ENCODE peak calls at places on chromosomes 2 and 18, in six cellular contexts. K is AG10803, L is T-cell, U is C1 segment of cervical spinal cord, Q is HEK293T, W is GM23338. G is an unnamed sample.

GRCh38 chr2:145744541-145745386 is 1224.8 kb upstream of the ZEB2 start:
- DNase-seq in U (no peak), W (no peak), K (peak; percentile 88), Q (no peak), L (no peak), G (no peak)

GRCh38 chr2:51028829-51029228 is 3.1 kb downstream of the NRXN1 start:
- DNase-seq in K (no peak), W (peak; percentile 20), Q (no peak), U (no peak), L (no peak), G (peak; percentile 16)

GRCh38 chr2:101479328-101479727 is 4.4 kb upstream of the RFX8 start:
- DNase-seq in L (no peak), K (peak; percentile 12), Q (no peak), W (peak; percentile 60), U (no peak), G (no peak)

GRCh38 chr2:105384216-105384615 is 14.6 kb downstream of the FHL2 start:
- DNase-seq in L (no peak), K (no peak), Q (no peak), U (no peak), W (no peak), G (no peak)

GRCh38 chr2:75064691-75065396 is 106.4 kb downstream of the POLE4 start:
- DNase-seq in Q (peak; percentile 72), U (peak; percentile 0), W (peak; percentile 77), L (peak; percentile 28), K (peak; percentile 29), G (peak; percentile 20)

GRCh38 chr2:221911890-221912289 is 339.8 kb upstream of the EPHA4 start:
- DNase-seq in Q (no peak), W (peak; percentile 29), U (no peak), L (no peak), K (no peak), G (no peak)

GRCh38 chr2:233413046-233413445 is 58.8 kb downstream of the DGKD start:
- DNase-seq in Q (no peak), K (peak; percentile 21), W (no peak), L (no peak), U (no peak), G (no peak)

GRCh38 chr2:120690521-120690920 is 45.1 kb upstream of the GLI2 start:
- DNase-seq in W (no peak), Q (no peak), L (no peak), U (no peak), K (no peak), G (no peak)

GRCh38 chr2:32504877-32505478 is 122.9 kb upstream of the TTC27 start:
- DNase-seq in K (no peak), Q (no peak), W (no peak), U (no peak), L (no peak), G (no peak)

GRCh38 chr2:5392658-5393057 is 299.5 kb upstream of the SOX11 start:
- DNase-seq in K (no peak), U (no peak), Q (no peak), L (no peak), W (no peak), G (no peak)

GRCh38 chr2:156883828-156884615 is 373.5 kb upstream of the GALNT5 start:
- DNase-seq in Q (no peak), W (no peak), U (no peak), L (no peak), K (peak; percentile 8), G (no peak)

GRCh38 chr2:122643725-122644329 is 888.4 kb downstream of the TSN start:
- DNase-seq in L (no peak), Q (no peak), U (no peak), K (peak; percentile 76), W (no peak), G (no peak)

GRCh38 chr2:43676322-43677050 is at the start of gene C1GALT1C1L:
- DNase-seq in Q (peak; percentile 37), U (peak; percentile 41), K (peak; percentile 49), L (peak; percentile 1), W (peak; percentile 73), G (peak; percentile 55)

GRCh38 chr2:172162739-172163336 is 60.1 kb upstream of the DLX2 start:
- DNase-seq in W (no peak), L (no peak), K (no peak), U (no peak), Q (no peak), G (no peak)

GRCh38 chr2:186503827-186504606 is 18.0 kb downstream of the ZC3H15 start:
- DNase-seq in U (no peak), Q (no peak), W (peak; percentile 61), L (no peak), K (peak; percentile 56), G (no peak)

GRCh38 chr2:240293126-240293864 is 142.2 kb upstream of the GPC1 start:
- DNase-seq in L (no peak), U (no peak), W (no peak), Q (no peak), K (no peak), G (no peak)

GRCh38 chr2:166361351-166362153 is 14.2 kb downstream of the SCN9A start:
- DNase-seq in K (peak; percentile 40), L (no peak), U (no peak), W (peak; percentile 47), Q (no peak), G (no peak)

GRCh38 chr2:46023165-46023854 is 273.9 kb upstream of the EPAS1 start:
- DNase-seq in Q (no peak), K (no peak), L (no peak), W (no peak), U (no peak), G (no peak)

GRCh38 chr2:174436351-174436750 is 40.8 kb downstream of the SCRN3 start:
- DNase-seq in W (no peak), U (no peak), K (no peak), L (no peak), Q (no peak), G (no peak)

GRCh38 chr2:85678384-85678783 is 10.4 kb upstream of the SFTPB start:
- DNase-seq in Q (no peak), U (no peak), L (no peak), W (no peak), K (no peak), G (no peak)

GRCh38 chr2:233204286-233204936 is 47.1 kb upstream of the ATG16L1 start:
- DNase-seq in U (no peak), W (peak; percentile 35), Q (no peak), L (no peak), K (no peak), G (no peak)

GRCh38 chr2:26757873-26758789 is 6.0 kb upstream of the SLC35F6 start:
- DNase-seq in K (peak; percentile 99), W (peak; percentile 78), L (no peak), Q (no peak), U (no peak), G (no peak)

GRCh38 chr18:44895176-44895798 is 214.6 kb downstream of the SETBP1 start:
- DNase-seq in W (no peak), U (no peak), L (no peak), K (peak; percentile 51), Q (no peak), G (peak; percentile 20)

GRCh38 chr2:240353944-240354343 is 81.5 kb upstream of the GPC1 start:
- DNase-seq in Q (no peak), W (no peak), K (no peak), U (no peak), L (no peak), G (no peak)

GRCh38 chr2:70931376-70932000 is 4.2 kb upstream of the ATP6V1B1 start:
- DNase-seq in U (no peak), L (no peak), Q (no peak), K (no peak), W (peak; percentile 56), G (no peak)

GRCh38 chr2:8544168-8544785 is 137.6 kb upstream of the ID2 start:
- DNase-seq in Q (no peak), W (no peak), K (no peak), L (no peak), U (no peak), G (no peak)

GRCh38 chr18:48649231-48649630 is 110.4 kb downstream of the CTIF start:
- DNase-seq in Q (no peak), U (no peak), K (no peak), W (peak; percentile 72), L (no peak), G (no peak)

G was measured in HuH-7.5.